ENCODE peak calls at places on chromosomes 13 and 19, in five cellular contexts. X is fibroblast of mammary gland, H is fibroblast of lung, L is AG04449, E is astrocyte of the spinal cord. F is an unnamed sample.

GRCh38 chr19:16115309-16116039 is 3.8 kb downstream of the RAB8A start:
- DNase-seq in X (no peak), H (no peak), E (no peak), L (no peak), F (no peak)

GRCh38 chr19:47255947-47256687 is at the start of gene CCDC9:
- DNase-seq in H (peak; percentile 94), X (peak; percentile 94), L (peak; percentile 70), E (peak; percentile 97), F (peak; percentile 98)

GRCh38 chr13:78194904-78195639 is 276.4 kb upstream of the EDNRB start:
- DNase-seq in E (peak; percentile 12), H (peak; percentile 74), L (peak; percentile 5), X (peak; percentile 16), F (no peak)

GRCh38 chr13:23322353-23323336 is 110.9 kb downstream of the SACS start:
- DNase-seq in E (no peak), X (no peak), L (no peak), H (peak; percentile 20), F (no peak)

GRCh38 chr13:35882722-35883497 is 248.3 kb downstream of the DCLK1 start:
- DNase-seq in X (no peak), H (no peak), L (no peak), E (peak; percentile 31), F (no peak)

GRCh38 chr19:43755256-43755801 is 567 bp upstream of the SMG9 start:
- DNase-seq in H (peak; percentile 55), E (peak; percentile 66), X (peak; percentile 68), L (no peak), F (peak; percentile 10)

GRCh38 chr19:4077800-4078683 is 11.3 kb upstream of the ZBTB7A start:
- DNase-seq in E (no peak), L (no peak), H (no peak), X (no peak), F (no peak)

GRCh38 chr13:20340759-20341161 is 108.6 kb upstream of the GJB6 start:
- DNase-seq in E (no peak), H (peak; percentile 29), L (no peak), X (peak; percentile 75), F (peak; percentile 13)

GRCh38 chr19:28577199-28577598 is 635.8 kb downstream of the UQCRFS1 start:
- DNase-seq in E (no peak), X (no peak), L (no peak), H (no peak), F (no peak)

GRCh38 chr19:47836038-47836437 is 14.3 kb downstream of the CRX start:
- DNase-seq in X (no peak), H (no peak), E (no peak), L (no peak), F (no peak)

DNA sequence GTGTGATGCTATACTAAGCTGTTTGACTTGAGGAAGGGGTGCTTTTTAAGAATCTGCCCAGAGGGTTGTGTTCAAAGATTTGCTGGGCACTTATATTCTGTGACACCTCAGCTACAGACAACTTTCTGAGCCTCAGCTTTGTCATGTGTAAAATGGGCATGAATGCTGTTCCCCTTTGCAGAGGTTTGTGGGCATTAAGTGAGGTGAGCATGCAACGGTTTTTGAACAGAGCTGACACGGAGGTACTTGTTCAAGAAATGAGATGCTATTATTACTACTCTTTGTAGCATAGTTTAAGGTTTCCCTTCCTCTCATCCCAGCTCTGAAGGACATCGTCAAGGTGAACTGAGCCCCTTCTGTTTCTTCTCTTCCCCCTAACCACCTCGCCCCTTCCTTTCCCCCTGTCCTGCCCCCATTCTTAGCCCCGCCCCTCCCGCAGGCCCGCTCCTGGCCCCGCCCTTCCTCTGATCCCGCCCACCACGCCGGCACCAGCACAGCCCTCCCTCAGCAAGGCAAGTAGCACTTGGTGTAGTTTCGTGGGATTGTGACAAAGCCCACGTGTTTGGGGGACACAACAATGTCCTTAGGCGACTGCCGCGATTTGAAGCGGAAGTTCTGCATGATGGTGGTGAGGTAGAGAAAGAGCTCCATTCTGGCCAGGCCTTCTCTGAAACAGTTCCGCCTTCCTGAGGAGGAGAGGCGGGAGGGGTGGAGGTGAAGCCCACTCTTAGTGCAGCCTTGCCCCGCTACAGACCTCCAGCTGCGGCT is 26.1 kb upstream of the CYP2A7 start:
- DNase-seq in E (no peak), L (no peak), X (no peak), H (no peak), F (no peak)
- H3K4me3 ChIP-seq in E (no peak overlapping the region), L (no peak overlapping the region), X (no peak overlapping the region), H (no peak overlapping the region), F (no peak overlapping the region)

GRCh38 chr13:30466358-30466714 is 600 bp upstream of the HMGB1 start:
- DNase-seq in L (no peak), X (peak; percentile 41), H (peak; percentile 53), E (peak; percentile 48), F (peak; percentile 23)
- H3K4me3 ChIP-seq in L (peak overlapping the region; percentile 48), X (peak overlapping the region; percentile 51), H (peak overlapping the region; percentile 48), E (peak overlapping the region; percentile 53), F (peak overlapping the region; percentile 55)

GRCh38 chr19:6772866-6773322 is 386 bp downstream of the VAV1 start:
- DNase-seq in E (no peak), L (no peak), X (no peak), H (no peak), F (no peak)

GRCh38 chr19:6773323-6773931 is 919 bp downstream of the VAV1 start:
- DNase-seq in L (no peak), X (no peak), H (no peak), E (no peak), F (no peak)

GRCh38 chr19:6774821-6775707 is 2.6 kb downstream of the VAV1 start:
- DNase-seq in X (no peak), E (no peak), H (no peak), L (no peak), F (peak; percentile 22)

GRCh38 chr19:6769006-6769637 is 1.9 kb upstream of the SH2D3A start:
- DNase-seq in E (no peak), H (no peak), X (peak; percentile 20), L (no peak), F (no peak)

GRCh38 chr19:6772028-6772865 is at the start of gene VAV1:
- DNase-seq in E (no peak), X (no peak), H (no peak), L (no peak), F (no peak)
- H3K4me3 ChIP-seq in E (no peak within 1 kb of the TSS), X (no peak within 1 kb of the TSS), H (no peak within 1 kb of the TSS), L (no peak within 1 kb of the TSS), F (no peak within 1 kb of the TSS)

GRCh38 chr19:13023666-13024065 is 28.4 kb downstream of the NFIX start:
- DNase-seq in E (no peak), X (no peak), L (no peak), H (peak; percentile 53), F (no peak)

GRCh38 chr19:13024126-13024957 is 29.1 kb downstream of the NFIX start:
- DNase-seq in X (no peak), L (no peak), E (no peak), H (peak; percentile 67), F (no peak)

GRCh38 chr19:13026478-13026999 is 31.3 kb downstream of the NFIX start:
- DNase-seq in L (no peak), E (no peak), H (peak; percentile 74), X (peak; percentile 63), F (peak; percentile 71)

GRCh38 chr19:13025819-13026477 is 30.7 kb downstream of the NFIX start:
- DNase-seq in E (no peak), H (no peak), L (no peak), X (no peak), F (no peak)

DNA sequence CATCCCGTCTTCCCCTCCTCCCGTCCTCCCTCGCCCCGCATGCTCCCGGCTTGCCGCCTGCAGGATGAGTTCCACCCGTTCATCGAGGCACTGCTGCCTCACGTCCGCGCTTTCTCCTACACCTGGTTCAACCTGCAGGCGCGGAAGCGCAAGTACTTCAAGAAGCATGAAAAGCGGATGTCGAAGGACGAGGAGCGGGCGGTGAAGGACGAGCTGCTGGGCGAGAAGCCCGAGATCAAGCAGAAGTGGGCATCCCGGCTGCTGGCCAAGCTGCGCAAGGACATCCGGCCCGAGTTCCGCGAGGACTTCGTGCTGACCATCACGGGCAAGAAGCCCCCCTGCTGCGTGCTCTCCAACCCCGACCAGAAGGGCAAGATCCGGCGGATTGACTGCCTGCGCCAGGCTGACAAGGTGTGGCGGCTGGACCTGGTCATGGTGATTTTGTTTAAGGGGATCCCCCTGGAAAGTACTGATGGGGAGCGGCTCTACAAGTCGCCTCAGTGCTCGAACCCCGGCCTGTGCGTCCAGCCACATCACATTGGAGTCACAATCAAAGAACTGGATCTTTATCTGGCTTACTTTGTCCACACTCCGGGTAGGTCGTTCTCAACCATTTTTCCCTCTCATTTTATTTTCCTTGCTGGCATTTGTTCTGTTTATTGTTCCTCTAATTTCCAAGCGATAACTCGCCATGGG is 29.8 kb downstream of the NFIX start:
- DNase-seq in E (no peak), H (peak; percentile 52), L (no peak), X (no peak), F (no peak)
- H3K4me3 ChIP-seq in E (peak overlapping the region; percentile 51), H (peak overlapping the region; percentile 87), L (peak overlapping the region; percentile 65), X (peak overlapping the region; percentile 53), F (peak overlapping the region; percentile 43)

F was measured in MG63.